ENCODE peak calls at places on chromosomes 5 and 9, in six cellular contexts. Z, O, R, H, G and F are unnamed samples.

GRCh38 chr9:3007331-3007730 is 163.4 kb upstream of the PUM3 start:
- DNase-seq in Z (no peak), O (no peak), R (no peak), H (no peak), G (no peak), F (no peak)

GRCh38 chr9:13719410-13719809 is 439.9 kb upstream of the MPDZ start:
- DNase-seq in Z (no peak), O (no peak), R (no peak), H (no peak), G (peak; percentile 49), F (peak; percentile 26)

GRCh38 chr9:85013703-85014102 is 344.2 kb downstream of the NTRK2 start:
- DNase-seq in Z (no peak), O (no peak), R (no peak), H (no peak), G (no peak), F (no peak)

GRCh38 chr9:124254261-124254682 is 3.5 kb upstream of the NEK6 start:
- DNase-seq in Z (no peak), O (peak; percentile 26), R (peak; percentile 78), H (no peak), G (no peak), F (no peak)

GRCh38 chr9:93099551-93100264 is 3.7 kb downstream of the CARD19 start:
- DNase-seq in Z (no peak), O (peak; percentile 49), R (no peak), H (no peak), G (no peak), F (no peak)

GRCh38 chr9:132823370-132824144 is 54.5 kb downstream of the AK8 start:
- DNase-seq in Z (no peak), O (no peak), R (no peak), H (no peak), G (no peak), F (no peak)

GRCh38 chr9:124629600-124629999 is 122.4 kb upstream of the NR5A1 start:
- DNase-seq in Z (no peak), O (no peak), R (no peak), H (no peak), G (peak; percentile 63), F (peak; percentile 47)

GRCh38 chr5:167029488-167029887 is 1262.0 kb upstream of the WWC1 start:
- DNase-seq in Z (no peak), O (no peak), R (no peak), H (no peak), G (no peak), F (no peak)

GRCh38 chr9:1598270-1598669 is 416.9 kb upstream of the SMARCA2 start:
- DNase-seq in Z (no peak), O (no peak), R (no peak), H (no peak), G (no peak), F (no peak)

GRCh38 chr5:109997191-109997590 is 307.5 kb downstream of the MAN2A1 start:
- DNase-seq in Z (no peak), O (no peak), R (no peak), H (no peak), G (no peak), F (no peak)

GRCh38 chr5:157606046-157606445 is 30.5 kb upstream of the ADAM19 start:
- DNase-seq in Z (no peak), O (no peak), R (no peak), H (no peak), G (no peak), F (no peak)

GRCh38 chr5:111584651-111585050 is 72.3 kb upstream of the STARD4 start:
- DNase-seq in Z (no peak), O (no peak), R (no peak), H (no peak), G (peak; percentile 23), F (peak; percentile 72)

GRCh38 chr5:132505641-132506040 is 15.1 kb upstream of the IRF1 start:
- DNase-seq in Z (no peak), O (no peak), R (no peak), H (no peak), G (no peak), F (no peak)

GRCh38 chr9:92668746-92669526 is 995 bp downstream of the IPPK start:
- DNase-seq in Z (no peak), O (peak; percentile 61), R (no peak), H (no peak), G (peak; percentile 51), F (peak; percentile 61)

GRCh38 chr5:6872441-6873160 is 159.4 kb downstream of the TENT4A start:
- DNase-seq in Z (no peak), O (no peak), R (no peak), H (no peak), G (no peak), F (no peak)

GRCh38 chr9:123440256-123440655 is 84.3 kb downstream of the CRB2 start:
- DNase-seq in Z (no peak), O (no peak), R (no peak), H (no peak), G (no peak), F (no peak)

GRCh38 chr9:26159575-26160392 is 481.5 kb upstream of the TUSC1 start:
- DNase-seq in Z (no peak), O (no peak), R (no peak), H (no peak), G (no peak), F (no peak)

GRCh38 chr9:23342296-23342695 is 483.7 kb downstream of the ELAVL2 start:
- DNase-seq in Z (no peak), O (no peak), R (no peak), H (no peak), G (peak; percentile 54), F (peak; percentile 22)

GRCh38 chr9:106970219-106970975 is 107.4 kb downstream of the ZNF462 start:
- DNase-seq in Z (no peak), O (no peak), R (no peak), H (no peak), G (no peak), F (no peak)

GRCh38 chr9:133734600-133735414 is 3.3 kb downstream of the SARDH start:
- DNase-seq in Z (no peak), O (no peak), R (no peak), H (no peak), G (no peak), F (no peak)

GRCh38 chr5:160685695-160686094 is 166.3 kb downstream of the ATP10B start:
- DNase-seq in Z (no peak), O (no peak), R (no peak), H (no peak), G (no peak), F (no peak)

GRCh38 chr5:72556351-72557146 is 49.3 kb upstream of the ZNF366 start:
- DNase-seq in Z (no peak), O (peak; percentile 82), R (peak; percentile 69), H (peak; percentile 66), G (peak; percentile 57), F (peak; percentile 89)

GRCh38 chr5:139387611-139388197 is 2.0 kb downstream of the MZB1 start:
- DNase-seq in Z (no peak), O (no peak), R (no peak), H (no peak), G (no peak), F (no peak)

GRCh38 chr5:160742446-160742845 is 109.6 kb downstream of the ATP10B start:
- DNase-seq in Z (no peak), O (no peak), R (no peak), H (no peak), G (no peak), F (no peak)

GRCh38 chr5:60977956-60978737 is 33.1 kb downstream of the NDUFAF2 start:
- DNase-seq in Z (no peak), O (no peak), R (no peak), H (no peak), G (no peak), F (no peak)

GRCh38 chr5:90940227-90940995 is 381.8 kb downstream of the ADGRV1 start:
- DNase-seq in Z (no peak), O (no peak), R (peak; percentile 38), H (no peak), G (peak; percentile 5), F (peak; percentile 46)

GRCh38 chr5:67014957-67015400 is 181.6 kb downstream of the CD180 start:
- DNase-seq in Z (no peak), O (no peak), R (no peak), H (no peak), G (peak; percentile 82), F (peak; percentile 91)
- H3K4me3 ChIP-seq in Z (no peak overlapping the region), O (peak overlapping the region; percentile 59), R (no peak overlapping the region), H (peak overlapping the region; percentile 7), G (no peak overlapping the region), F (peak overlapping the region; percentile 53)

DNA sequence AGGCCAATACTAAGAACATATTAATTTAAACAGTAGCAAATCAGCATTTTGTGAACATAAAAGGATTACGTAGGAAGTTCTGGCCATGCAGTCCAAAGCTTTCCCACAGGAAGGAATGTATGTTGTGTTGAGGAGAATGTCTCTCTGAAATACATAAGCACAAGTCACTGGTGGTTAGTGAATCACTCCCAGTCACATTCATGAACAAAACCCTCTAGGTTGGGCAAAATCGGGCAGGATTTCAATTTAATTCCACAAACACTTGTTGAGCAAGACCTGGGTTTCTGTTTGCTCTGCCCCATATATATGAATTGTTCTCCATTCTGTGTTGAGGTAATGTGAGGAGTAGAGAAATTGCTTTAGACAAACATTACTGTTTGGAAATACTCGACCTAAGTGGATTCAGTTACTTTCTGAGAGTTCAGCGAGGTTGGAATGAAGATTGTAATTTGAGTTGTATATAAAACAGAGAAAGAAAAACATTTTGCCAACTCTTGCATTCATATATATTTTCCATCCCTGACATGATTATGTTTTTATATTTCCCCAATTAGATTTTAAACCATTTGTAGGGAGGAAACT is 127.6 kb upstream of the RPS23 start:
- DNase-seq in Z (no peak), O (no peak), R (no peak), H (no peak), G (peak; percentile 98), F (peak; percentile 99)
- TF ChIP-seq CTCF in Z (no peak), O (no peak), R (no peak), H (no peak), G (no peak), F (no peak)

DNA sequence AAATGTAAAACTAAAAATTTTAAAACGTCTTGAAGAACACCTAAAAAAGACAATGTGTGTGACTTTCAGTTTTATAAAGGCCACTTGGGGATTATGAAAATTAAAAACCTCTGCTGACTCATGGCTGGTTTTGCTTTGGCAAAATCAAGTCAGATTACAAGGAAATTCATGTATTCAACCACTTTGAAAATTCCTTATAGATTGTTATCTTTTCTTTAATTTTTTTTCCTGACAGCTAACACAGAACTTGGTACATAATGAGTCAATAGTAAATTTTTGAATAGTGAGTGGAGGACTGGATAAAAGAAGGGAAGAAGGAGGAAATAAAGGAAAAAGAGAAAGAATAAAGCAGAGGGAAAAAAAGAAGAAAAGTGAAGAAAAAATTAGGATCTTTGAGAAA is 1774.7 kb upstream of the ACO1 start:
- DNase-seq in Z (no peak), O (no peak), R (no peak), H (no peak), G (no peak), F (no peak)
- H3K4me3 ChIP-seq in Z (no peak overlapping the region), O (no peak overlapping the region), R (no peak overlapping the region), H (no peak overlapping the region), G (no peak overlapping the region), F (no peak overlapping the region)

GRCh38 chr5:75091597-75091996 is 39.2 kb upstream of the GCNT4 start:
- DNase-seq in Z (no peak), O (no peak), R (no peak), H (no peak), G (no peak), F (no peak)

GRCh38 chr5:75089137-75089536 is 36.8 kb upstream of the GCNT4 start:
- DNase-seq in Z (no peak), O (no peak), R (no peak), H (no peak), G (no peak), F (no peak)

GRCh38 chr5:75089662-75090061 is 37.3 kb upstream of the GCNT4 start:
- DNase-seq in Z (no peak), O (no peak), R (no peak), H (no peak), G (no peak), F (no peak)
- TF ChIP-seq CTCF in Z (no peak), O (no peak), R (no peak), H (no peak), G (no peak), F (no peak)